ENCODE peak calls at places on chromosomes 1 and 21, in nine cellular contexts. I is foreskin fibroblast; F is AG04449; W is T47D; A is NCI-H1694 treated with DMSO at 0.1 percent for 48 hours; P is bronchial epithelial cell; H is CD4-positive, CD25-positive, alpha-beta regulatory T cell; S is PC-9; V is activated CD4-positive, CD25-positive, alpha-beta regulatory T cell treated with anti-CD3 and anti-CD28 coated beads, Interleukin-2, amount 50 U/mL, for 16 hours. Q is an unnamed sample.

GRCh38 chr1:167439301-167439988 is 78.9 kb downstream of the CD247 start:
- DNase-seq in S (peak; percentile 31), I (peak; percentile 72), F (no peak), A (no peak), W (no peak), V (no peak), H (no peak), P (peak; percentile 28), Q (no peak)

GRCh38 chr1:30790850-30791778 is 33.5 kb upstream of the LAPTM5 start:
- DNase-seq in V (no peak), P (no peak), H (no peak), S (no peak), F (no peak), I (no peak), W (no peak), A (no peak), Q (no peak)

GRCh38 chr1:101278845-101279244 is 42.0 kb downstream of the S1PR1 start:
- DNase-seq in P (no peak), A (no peak), S (no peak), V (no peak), I (no peak), W (no peak), H (no peak), F (no peak), Q (no peak)

GRCh38 chr21:24716306-24716918 is 890.9 kb downstream of the MRPL39 start:
- DNase-seq in W (no peak), S (no peak), F (peak; percentile 14), V (no peak), P (no peak), I (no peak), H (no peak), A (peak; percentile 52), Q (no peak)

GRCh38 chr1:24920155-24920925 is 9.7 kb downstream of the RUNX3 start:
- DNase-seq in A (no peak), H (peak; percentile 54), P (no peak), F (no peak), W (no peak), V (peak; percentile 57), I (peak; percentile 51), S (no peak), Q (no peak)

GRCh38 chr1:30034627-30035521 is 688.5 kb downstream of the MATN1 start:
- DNase-seq in F (no peak), A (peak; percentile 67), W (no peak), P (no peak), V (no peak), H (no peak), I (peak; percentile 11), S (peak; percentile 31), Q (no peak)

GRCh38 chr1:156416993-156417699 is 48.1 kb downstream of the RHBG start:
- DNase-seq in H (no peak), P (no peak), F (no peak), W (no peak), S (no peak), I (no peak), A (no peak), V (no peak), Q (no peak)

GRCh38 chr1:155219592-155220031 is 11.1 kb downstream of the MTX1 start:
- DNase-seq in H (no peak), A (no peak), S (no peak), V (no peak), F (no peak), W (no peak), I (peak; percentile 61), P (no peak), Q (no peak)

GRCh38 chr1:224565611-224566406 is 50.3 kb upstream of the CNIH3 start:
- DNase-seq in H (no peak), W (no peak), A (no peak), P (no peak), S (no peak), F (no peak), I (no peak), V (no peak), Q (no peak)

GRCh38 chr1:2137257-2138121 is 57.1 kb downstream of the FAAP20 start:
- DNase-seq in P (no peak), S (no peak), H (no peak), W (no peak), V (no peak), F (no peak), I (no peak), A (no peak), Q (no peak)

GRCh38 chr1:64539808-64540207 is 69.9 kb downstream of the CACHD1 start:
- DNase-seq in S (peak; percentile 2), W (no peak), H (no peak), P (no peak), V (no peak), A (no peak), I (peak; percentile 79), F (no peak), Q (no peak)

GRCh38 chr1:94004924-94005323 is 95.7 kb upstream of the GCLM start:
- DNase-seq in W (no peak), P (peak; percentile 94), H (no peak), I (peak; percentile 24), A (no peak), S (no peak), V (no peak), F (no peak), Q (no peak)

Q was measured in NCI-H510A.